ENCODE peak calls at places on chromosomes 5 and 9, in five cellular contexts. O is cardiac fibroblast, Q is NCI-H1105 treated with DMSO at 0.1 percent for 48 hours, P is hippocampal formation, Z is T-helper 9 cell. U is an unnamed sample.

GRCh38 chr5:176780951-176781350 is 29.4 kb upstream of the UNC5A start:
- DNase-seq in O (no peak), Q (peak), P (no peak), Z (no peak), U (no peak)

GRCh38 chr5:143229426-143229895 is 174.0 kb downstream of the NR3C1 start:
- DNase-seq in O (no peak), Q (no peak), P (no peak), Z (peak), U (no peak)

GRCh38 chr5:71681282-71681681 is 37.8 kb upstream of the CARTPT start:
- DNase-seq in O (peak), Q (no peak), P (no peak), Z (no peak), U (no peak)

GRCh38 chr5:4862500-4862899 is 277.6 kb upstream of the ADAMTS16 start:
- DNase-seq in O (peak), Q (peak), P (peak), Z (no peak), U (peak)

GRCh38 chr5:143582869-143583268 is 179.4 kb upstream of the NR3C1 start:
- DNase-seq in O (peak), Q (no peak), P (no peak), Z (no peak), U (no peak)

GRCh38 chr5:9423611-9424010 is 122.3 kb downstream of the SEMA5A start:
- DNase-seq in O (peak), Q (no peak), P (no peak), Z (no peak), U (no peak)

GRCh38 chr9:3099601-3100000 is 255.7 kb upstream of the PUM3 start:
- DNase-seq in O (no peak), Q (no peak), P (peak), Z (no peak), U (no peak)

GRCh38 chr5:75512383-75513074 is 838 bp downstream of the POLK start:
- DNase-seq in O (peak), Q (no peak), P (no peak), Z (no peak), U (peak)

GRCh38 chr9:137694962-137695875 is 76.4 kb downstream of the EHMT1 start:
- DNase-seq in O (peak), Q (no peak), P (peak), Z (no peak), U (no peak)

GRCh38 chr5:59795141-59795540 is 98.4 kb downstream of the PDE4D start:
- DNase-seq in O (no peak), Q (no peak), P (no peak), Z (no peak), U (no peak)

GRCh38 chr9:93265972-93266371 is 82.0 kb downstream of the WNK2 start:
- DNase-seq in O (no peak), Q (no peak), P (no peak), Z (no peak), U (no peak)

GRCh38 chr9:28882528-28882927 is 1309.2 kb upstream of the C9orf72 start:
- DNase-seq in O (no peak), Q (no peak), P (no peak), Z (no peak), U (no peak)

GRCh38 chr9:86246752-86247161 is 12.7 kb downstream of the C9orf153 start:
- DNase-seq in O (peak), Q (no peak), P (no peak), Z (no peak), U (no peak)

GRCh38 chr9:94819161-94819677 is 92.7 kb downstream of the AOPEP start:
- DNase-seq in O (no peak), Q (no peak), P (no peak), Z (no peak), U (no peak)

GRCh38 chr9:91419222-91420191 is 4.1 kb downstream of the NFIL3 start:
- DNase-seq in O (peak), Q (no peak), P (no peak), Z (no peak), U (peak)

GRCh38 chr9:88433583-88434240 is 45.5 kb downstream of the SPIN1 start:
- DNase-seq in O (peak), Q (no peak), P (no peak), Z (no peak), U (no peak)

GRCh38 chr5:52876456-52876855 is 88.7 kb downstream of the ITGA1 start:
- DNase-seq in O (no peak), Q (no peak), P (no peak), Z (no peak), U (no peak)

GRCh38 chr5:54518146-54519082 is 855 bp downstream of the SNX18 start:
- DNase-seq in O (peak), Q (no peak), P (no peak), Z (peak), U (no peak)

GRCh38 chr5:107815109-107815508 is 144.4 kb upstream of the EFNA5 start:
- DNase-seq in O (no peak), Q (no peak), P (no peak), Z (no peak), U (no peak)